ENCODE peak calls at places on chromosomes 16 and 17, in four cellular contexts. L, Q, F and S are unnamed samples.

GRCh38 chr16:85457366-85457765 is 155.8 kb upstream of the GSE1 start:
- DNase-seq in Q (no peak), L (no peak), F (no peak), S (no peak)

GRCh38 chr16:48607056-48607825 is 2.7 kb downstream of the N4BP1 start:
- DNase-seq in F (peak; percentile 67), L (peak; percentile 30), Q (no peak), S (no peak)

GRCh38 chr16:89744813-89745212 is 23.5 kb downstream of the ZNF276 start:
- DNase-seq in F (no peak), L (no peak), Q (no peak), S (no peak)

GRCh38 chr17:58265902-58266875 is 14.5 kb downstream of the MPO start:
- DNase-seq in F (no peak), L (no peak), Q (no peak), S (no peak)

GRCh38 chr16:84893849-84894599 is 74.2 kb downstream of the CRISPLD2 start:
- DNase-seq in F (no peak), L (no peak), Q (no peak), S (no peak)

GRCh38 chr17:57783338-57783742 is 38.2 kb upstream of the CCDC182 start:
- DNase-seq in Q (peak; percentile 84), F (peak; percentile 5), L (peak; percentile 51), S (peak; percentile 73)

GRCh38 chr16:83602797-83603735 is 204.7 kb upstream of the HSBP1 start:
- DNase-seq in F (no peak), Q (no peak), L (no peak), S (no peak)

GRCh38 chr16:31093132-31093703 is 1.4 kb downstream of the VKORC1 start:
- DNase-seq in L (peak; percentile 47), F (peak; percentile 38), Q (no peak), S (no peak)

GRCh38 chr16:85029981-85030381 is 2.4 kb downstream of the KIAA0513 start:
- DNase-seq in L (no peak), Q (no peak), F (peak; percentile 16), S (no peak)

GRCh38 chr17:77602062-77602746 is 356.3 kb upstream of the TNRC6C start:
- DNase-seq in L (peak; percentile 54), F (peak; percentile 29), Q (no peak), S (no peak)

GRCh38 chr17:81018044-81018802 is 16.7 kb upstream of the BAIAP2 start:
- DNase-seq in F (peak; percentile 63), L (peak; percentile 62), Q (no peak), S (no peak)

GRCh38 chr17:33233855-33234228 is 59.3 kb downstream of the ASIC2 start:
- DNase-seq in Q (no peak), F (no peak), L (no peak), S (peak; percentile 3)

GRCh38 chr17:35934760-35935159 is 4.2 kb upstream of the RDM1 start:
- DNase-seq in Q (no peak), F (peak; percentile 11), L (peak; percentile 60), S (no peak)

GRCh38 chr16:22141746-22142145 is 20.6 kb upstream of the SDR42E2 start:
- DNase-seq in F (peak; percentile 7), Q (peak; percentile 55), L (peak; percentile 24), S (no peak)

GRCh38 chr16:82004651-82005490 is 6.4 kb downstream of the SDR42E1 start:
- DNase-seq in F (no peak), L (no peak), Q (no peak), S (no peak)

GRCh38 chr17:58153046-58153445 is 4.9 kb downstream of the OR4D1 start:
- DNase-seq in L (no peak), Q (no peak), F (no peak), S (peak; percentile 52)

GRCh38 chr16:63720848-63721247 is 1401.0 kb downstream of the CDH11 start:
- DNase-seq in Q (no peak), F (no peak), L (peak; percentile 26), S (no peak)

GRCh38 chr17:48052956-48053757 is 5.0 kb downstream of the NFE2L1 start:
- DNase-seq in F (peak; percentile 40), L (peak; percentile 62), Q (no peak), S (no peak)

GRCh38 chr16:56072096-56072495 is 119.2 kb upstream of the GNAO1 start:
- DNase-seq in F (no peak), L (no peak), Q (no peak), S (no peak)

GRCh38 chr17:81397314-81398169 is 2.3 kb downstream of the BAHCC1 start:
- DNase-seq in F (peak; percentile 62), L (peak; percentile 74), Q (peak; percentile 79), S (no peak)

GRCh38 chr16:85220125-85220839 is 108.0 kb upstream of the CIBAR2 start:
- DNase-seq in Q (no peak), F (peak; percentile 85), L (peak; percentile 84), S (no peak)

GRCh38 chr17:49508061-49508865 is 13.2 kb downstream of the NGFR start:
- DNase-seq in F (no peak), L (peak; percentile 57), Q (peak; percentile 78), S (no peak)

GRCh38 chr17:47072881-47073280 is 93.8 kb upstream of the RPRML start:
- DNase-seq in L (no peak), Q (no peak), F (peak; percentile 33), S (no peak)

GRCh38 chr16:89193021-89193575 is 7.2 kb downstream of the SLC22A31 start:
- DNase-seq in F (peak; percentile 86), Q (no peak), L (peak; percentile 95), S (no peak)

GRCh38 chr16:1445518-1446197 is 1.3 kb upstream of the CCDC154 start:
- DNase-seq in Q (no peak), L (no peak), F (no peak), S (no peak)

GRCh38 chr16:1443403-1443973 is 868 bp downstream of the CCDC154 start:
- DNase-seq in L (no peak), F (no peak), Q (no peak), S (no peak)

GRCh38 chr16:1446296-1447080 is 2.1 kb upstream of the CCDC154 start:
- DNase-seq in L (no peak), Q (no peak), F (no peak), S (no peak)

GRCh38 chr16:1443980-1444729 is at the start of gene CCDC154:
- DNase-seq in F (no peak), L (no peak), Q (no peak), S (no peak)

GRCh38 chr16:1444730-1445517 is 568 bp upstream of the CCDC154 start:
- DNase-seq in F (no peak), Q (no peak), L (no peak), S (no peak)
- H3K4me1 ChIP-seq in F (no peaks in the 10 kb centered on the region), Q (no peaks in the 10 kb centered on the region), L (no peaks in the 10 kb centered on the region), S (no peaks in the 10 kb centered on the region)

DNA sequence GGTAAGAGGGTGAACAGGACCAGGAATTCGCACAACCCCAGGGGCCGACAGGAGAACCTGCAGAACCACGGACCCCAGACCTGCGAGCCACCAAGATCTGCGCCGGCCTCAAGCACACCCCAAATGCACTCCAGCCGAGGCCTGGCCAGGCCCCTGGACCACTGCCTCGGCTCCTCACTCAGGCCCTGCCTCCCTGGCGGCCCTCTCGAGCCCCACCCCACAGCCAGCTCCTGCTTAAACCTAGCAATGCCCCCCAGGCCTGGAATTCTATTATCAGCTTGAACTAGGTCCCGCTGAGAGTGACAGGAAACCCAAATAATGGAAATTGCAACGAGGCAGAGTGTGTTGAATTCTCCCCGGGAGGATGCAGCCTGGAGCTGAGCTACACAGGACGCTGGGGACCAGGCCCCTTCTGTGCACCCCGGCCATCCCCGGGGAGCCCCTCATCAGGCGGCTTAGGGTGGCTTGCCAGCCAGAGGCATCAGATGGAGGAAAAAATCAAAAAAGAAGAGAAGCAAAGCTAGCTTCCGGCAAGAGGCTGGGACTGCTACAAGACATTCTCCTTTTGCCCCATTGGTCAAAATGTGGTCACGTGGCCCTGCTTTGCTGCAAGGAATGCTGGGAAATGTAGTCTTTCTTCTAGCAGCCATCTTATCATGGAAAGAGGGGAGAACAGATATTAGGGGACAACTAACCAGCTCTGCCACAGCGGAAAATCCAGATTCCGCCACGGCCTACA is 2.4 kb upstream of the ENPP7 start:
- DNase-seq in L (peak; percentile 94), F (peak; percentile 91), Q (peak; percentile 100), S (peak; percentile 72)
- H3K4me1 ChIP-seq in L (no peaks in the 10 kb centered on the region), F (no peaks in the 10 kb centered on the region), Q (no peaks in the 10 kb centered on the region), S (peaks cover 19% of the 10 kb centered on the region)

GRCh38 chr17:72432881-72433280 is 312.1 kb downstream of the SOX9 start:
- DNase-seq in L (no peak), F (no peak), Q (no peak), S (no peak)

GRCh38 chr17:72434991-72435618 is 314.3 kb downstream of the SOX9 start:
- DNase-seq in F (no peak), L (no peak), Q (no peak), S (no peak)

GRCh38 chr17:72433797-72434196 is 313.0 kb downstream of the SOX9 start:
- DNase-seq in Q (no peak), L (no peak), F (no peak), S (no peak)

GRCh38 chr17:72432143-72432604 is 311.4 kb downstream of the SOX9 start:
- DNase-seq in Q (no peak), L (no peak), F (peak; percentile 53), S (no peak)

DNA sequence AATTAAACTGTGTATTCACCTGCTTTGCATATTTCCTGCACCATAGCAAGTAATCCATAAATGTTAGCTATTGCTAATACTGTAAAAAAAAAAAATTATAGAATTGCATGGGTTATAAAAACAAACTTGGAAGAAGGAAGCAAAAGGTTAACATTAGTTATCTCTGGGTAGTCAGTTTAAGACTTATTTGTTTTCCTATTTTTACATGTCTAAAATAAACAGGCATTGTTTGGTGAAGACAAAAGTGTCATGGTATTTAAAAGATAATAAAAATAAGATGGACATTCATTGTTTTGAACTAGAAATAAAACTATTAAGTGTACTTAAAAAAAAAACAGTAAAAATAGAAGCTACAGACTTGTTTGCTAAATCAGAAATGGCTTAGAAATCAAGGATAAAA is 313.8 kb downstream of the SOX9 start:
- DNase-seq in Q (no peak), F (no peak), L (no peak), S (no peak)
- H3K4me1 ChIP-seq in Q (peaks cover 82% of the 10 kb centered on the region), F (peaks cover 15% of the 10 kb centered on the region), L (no peaks in the 10 kb centered on the region), S (no peaks in the 10 kb centered on the region)

GRCh38 chr16:75247249-75247648 is 4.2 kb downstream of the BCAR1 start:
- DNase-seq in Q (no peak), F (no peak), L (no peak), S (no peak)

GRCh38 chr16:75246504-75247205 is 4.8 kb downstream of the BCAR1 start:
- DNase-seq in Q (no peak), F (peak; percentile 75), L (peak; percentile 91), S (no peak)

GRCh38 chr16:75243667-75244224 is 7.7 kb downstream of the BCAR1 start:
- DNase-seq in L (no peak), F (no peak), Q (no peak), S (no peak)

GRCh38 chr16:75244225-75244792 is 7.1 kb downstream of the BCAR1 start:
- DNase-seq in Q (no peak), L (peak; percentile 83), F (peak; percentile 72), S (no peak)

DNA sequence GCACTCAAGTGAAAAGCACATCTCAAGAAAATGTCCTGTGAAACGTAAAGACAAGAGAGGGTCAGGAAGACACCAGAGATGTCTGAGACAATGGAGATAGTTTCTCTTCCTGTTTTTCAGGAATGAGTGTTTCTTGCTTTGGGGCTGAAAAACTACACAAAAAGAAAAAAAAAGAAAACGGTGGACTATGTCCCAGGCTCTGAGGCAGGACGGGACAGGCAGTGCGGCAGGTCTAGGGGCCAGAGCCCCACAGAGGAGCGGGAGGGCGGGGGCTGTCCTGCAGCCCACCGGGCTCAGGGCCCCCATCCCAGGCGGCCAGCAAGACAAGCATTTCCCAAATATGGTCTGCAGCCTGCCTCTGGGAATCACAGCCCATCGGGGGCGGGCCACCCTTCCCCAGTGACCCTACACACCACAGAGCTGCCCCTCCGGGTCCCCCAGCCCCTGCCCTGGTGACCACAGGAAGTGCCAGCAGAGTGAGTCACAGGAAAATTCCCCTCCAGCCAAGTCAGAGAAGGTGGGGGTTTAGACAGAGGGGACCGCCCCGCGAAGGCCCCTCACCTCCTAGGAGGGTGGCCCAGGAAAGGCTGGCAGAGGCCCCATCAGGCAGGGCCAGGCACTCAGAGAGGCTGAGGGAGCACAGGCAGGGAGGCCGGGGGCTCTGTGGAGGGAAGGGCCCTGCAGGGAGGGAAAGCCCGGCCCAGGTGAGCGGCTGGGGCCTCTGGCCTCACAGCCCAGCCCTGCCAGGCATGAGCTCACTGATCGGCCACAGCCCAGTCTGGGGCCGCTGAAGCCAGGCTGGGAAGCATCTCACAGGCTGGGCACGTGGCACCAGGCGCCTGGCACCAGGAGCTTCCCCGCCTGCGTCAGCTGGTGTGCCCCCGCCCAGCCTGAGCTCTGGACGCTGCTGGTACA is 6.3 kb downstream of the BCAR1 start:
- DNase-seq in F (peak; percentile 98), L (peak; percentile 98), Q (peak; percentile 67), S (no peak)
- H3K4me1 ChIP-seq in F (peaks cover 57% of the 10 kb centered on the region), L (peaks cover 45% of the 10 kb centered on the region), Q (peaks cover 70% of the 10 kb centered on the region), S (no peaks in the 10 kb centered on the region)